ENCODE peak calls at places on chromosomes 1 and 21, in six cellular contexts. L is NB4; O is CD8-positive, alpha-beta T cell; P is anterior cingulate cortex; R is fibroblast of pulmonary artery; Y is foreskin fibroblast. V is an unnamed sample.

GRCh38 chr1:41503507-41504125 is 19.1 kb upstream of the EDN2 start:
- DNase-seq in L (no peak), O (no peak), P (no peak), R (no peak), Y (peak), V (no peak)

GRCh38 chr1:25922633-25923567 is 16.7 kb upstream of the STMN1 start:
- DNase-seq in L (peak), O (peak), P (peak), R (no peak), Y (no peak), V (no peak)

GRCh38 chr1:178371236-178371635 is 125.5 kb downstream of the CLEC20A start:
- DNase-seq in L (no peak), O (no peak), P (peak), R (peak), Y (peak), V (no peak)

GRCh38 chr1:235745448-235746136 is 96.0 kb upstream of the GNG4 start:
- DNase-seq in L (no peak), O (no peak), P (no peak), R (no peak), Y (no peak), V (no peak)

GRCh38 chr1:7543718-7544090 is 227.4 kb upstream of the VAMP3 start:
- DNase-seq in L (no peak), O (no peak), P (no peak), R (no peak), Y (no peak), V (no peak)

GRCh38 chr1:55833452-55834160 is 618.4 kb upstream of the USP24 start:
- DNase-seq in L (no peak), O (no peak), P (no peak), R (peak), Y (peak), V (no peak)

GRCh38 chr1:219062161-219062560 is 111.5 kb upstream of the LYPLAL1 start:
- DNase-seq in L (no peak), O (no peak), P (no peak), R (no peak), Y (no peak), V (no peak)

GRCh38 chr1:59323879-59324278 is 27.0 kb downstream of the FGGY start:
- DNase-seq in L (no peak), O (no peak), P (no peak), R (no peak), Y (no peak), V (no peak)

GRCh38 chr1:45846931-45847330 is 43.5 kb downstream of the MAST2 start:
- DNase-seq in L (no peak), O (no peak), P (no peak), R (peak), Y (peak), V (no peak)

GRCh38 chr1:51551848-51552296 is 32.8 kb upstream of the EPS15 start:
- DNase-seq in L (no peak), O (no peak), P (no peak), R (no peak), Y (no peak), V (no peak)

GRCh38 chr21:28419110-28419509 is 573.6 kb downstream of the LTN1 start:
- DNase-seq in L (no peak), O (no peak), P (no peak), R (peak), Y (no peak), V (peak)

GRCh38 chr1:155171836-155172731 is 1.0 kb downstream of the KRTCAP2 start:
- DNase-seq in L (no peak), O (no peak), P (no peak), R (no peak), Y (no peak), V (no peak)

GRCh38 chr1:216711712-216712111 is 11.5 kb downstream of the ESRRG start:
- DNase-seq in L (no peak), O (no peak), P (no peak), R (no peak), Y (no peak), V (no peak)

GRCh38 chr1:230126529-230127104 is 59.6 kb downstream of the GALNT2 start:
- DNase-seq in L (no peak), O (no peak), P (no peak), R (no peak), Y (no peak), V (no peak)

GRCh38 chr1:183543619-183544204 is 46.5 kb downstream of the NCF2 start:
- DNase-seq in L (peak), O (no peak), P (no peak), R (peak), Y (peak), V (peak)

GRCh38 chr1:52899445-52899894 is 22.1 kb downstream of the ECHDC2 start:
- DNase-seq in L (peak), O (no peak), P (no peak), R (no peak), Y (no peak), V (no peak)